ENCODE peak calls at places on chromosomes 13 and 19, in six cellular contexts. One of them, this sample, is unnamed.

GRCh38 chr13:109868583-109869311 is 82.4 kb upstream of the IRS2 start:
- DNase-seq in ACHN: peak; percentile 7
- DNase-seq in left colon: no peak
- DNase-seq in KBM-7: no peak
- DNase-seq in ascending aorta: no peak
- DNase-seq in activated naive CD8-positive, alpha-beta T cell treated with anti-CD3 and anti-CD28 coated beads for 36 hours: no peak
- DNase-seq in this sample: peak; percentile 54

GRCh38 chr13:44648392-44649117 is 72.4 kb upstream of the TSC22D1 start:
- DNase-seq in ascending aorta: no peak
- DNase-seq in activated naive CD8-positive, alpha-beta T cell treated with anti-CD3 and anti-CD28 coated beads for 36 hours: no peak
- DNase-seq in KBM-7: peak; percentile 16
- DNase-seq in left colon: no peak
- DNase-seq in ACHN: peak; percentile 17
- DNase-seq in this sample: no peak

GRCh38 chr19:13796301-13797057 is 1.2 kb downstream of the ZSWIM4 start:
- DNase-seq in left colon: peak; percentile 67
- DNase-seq in activated naive CD8-positive, alpha-beta T cell treated with anti-CD3 and anti-CD28 coated beads for 36 hours: no peak
- DNase-seq in KBM-7: no peak
- DNase-seq in ascending aorta: peak; percentile 59
- DNase-seq in ACHN: peak; percentile 93
- DNase-seq in this sample: peak; percentile 93

GRCh38 chr19:35740423-35741215 is 1.6 kb downstream of the IGFLR1 start:
- DNase-seq in KBM-7: peak; percentile 98
- DNase-seq in activated naive CD8-positive, alpha-beta T cell treated with anti-CD3 and anti-CD28 coated beads for 36 hours: peak; percentile 97
- DNase-seq in left colon: peak; percentile 99
- DNase-seq in ascending aorta: peak; percentile 94
- DNase-seq in ACHN: peak; percentile 96
- DNase-seq in this sample: peak; percentile 95

GRCh38 chr13:86960876-86961275 is 710.3 kb upstream of the SLITRK5 start:
- DNase-seq in left colon: no peak
- DNase-seq in activated naive CD8-positive, alpha-beta T cell treated with anti-CD3 and anti-CD28 coated beads for 36 hours: no peak
- DNase-seq in KBM-7: no peak
- DNase-seq in ascending aorta: no peak
- DNase-seq in ACHN: no peak
- DNase-seq in this sample: peak; percentile 52

GRCh38 chr19:45955905-45956608 is 17.6 kb downstream of the NOVA2 start:
- DNase-seq in KBM-7: no peak
- DNase-seq in left colon: no peak
- DNase-seq in activated naive CD8-positive, alpha-beta T cell treated with anti-CD3 and anti-CD28 coated beads for 36 hours: no peak
- DNase-seq in ascending aorta: no peak
- DNase-seq in ACHN: no peak
- DNase-seq in this sample: no peak

GRCh38 chr19:52689804-52690394 is 44.9 kb downstream of the ZNF611 start:
- DNase-seq in ascending aorta: no peak
- DNase-seq in activated naive CD8-positive, alpha-beta T cell treated with anti-CD3 and anti-CD28 coated beads for 36 hours: peak; percentile 41
- DNase-seq in left colon: peak; percentile 52
- DNase-seq in ACHN: no peak
- DNase-seq in KBM-7: no peak
- DNase-seq in this sample: no peak

GRCh38 chr13:31545616-31546015 is 193.7 kb upstream of the RXFP2 start:
- DNase-seq in left colon: no peak
- DNase-seq in KBM-7: no peak
- DNase-seq in ascending aorta: no peak
- DNase-seq in ACHN: no peak
- DNase-seq in activated naive CD8-positive, alpha-beta T cell treated with anti-CD3 and anti-CD28 coated beads for 36 hours: no peak
- DNase-seq in this sample: no peak

GRCh38 chr13:23584275-23584674 is 14.1 kb downstream of the TNFRSF19 start:
- DNase-seq in ascending aorta: no peak
- DNase-seq in activated naive CD8-positive, alpha-beta T cell treated with anti-CD3 and anti-CD28 coated beads for 36 hours: no peak
- DNase-seq in left colon: no peak
- DNase-seq in KBM-7: no peak
- DNase-seq in ACHN: no peak
- DNase-seq in this sample: no peak

GRCh38 chr13:77105051-77105450 is 78.1 kb upstream of the FBXL3 start:
- DNase-seq in activated naive CD8-positive, alpha-beta T cell treated with anti-CD3 and anti-CD28 coated beads for 36 hours: no peak
- DNase-seq in ACHN: no peak
- DNase-seq in left colon: no peak
- DNase-seq in ascending aorta: no peak
- DNase-seq in KBM-7: no peak
- DNase-seq in this sample: no peak

GRCh38 chr13:112580912-112581311 is 7.0 kb downstream of the TUBGCP3 start:
- DNase-seq in ACHN: no peak
- DNase-seq in left colon: no peak
- DNase-seq in KBM-7: no peak
- DNase-seq in ascending aorta: no peak
- DNase-seq in activated naive CD8-positive, alpha-beta T cell treated with anti-CD3 and anti-CD28 coated beads for 36 hours: no peak
- DNase-seq in this sample: no peak

GRCh38 chr13:59747529-59747928 is 416.2 kb downstream of the DIAPH3 start:
- DNase-seq in ascending aorta: no peak
- DNase-seq in ACHN: peak; percentile 2
- DNase-seq in KBM-7: no peak
- DNase-seq in left colon: no peak
- DNase-seq in activated naive CD8-positive, alpha-beta T cell treated with anti-CD3 and anti-CD28 coated beads for 36 hours: no peak
- DNase-seq in this sample: no peak

GRCh38 chr13:27371932-27372331 is 52.5 kb upstream of the GTF3A start:
- DNase-seq in KBM-7: no peak
- DNase-seq in ACHN: no peak
- DNase-seq in activated naive CD8-positive, alpha-beta T cell treated with anti-CD3 and anti-CD28 coated beads for 36 hours: no peak
- DNase-seq in left colon: no peak
- DNase-seq in ascending aorta: no peak
- DNase-seq in this sample: no peak

GRCh38 chr13:92821324-92821723 is 405.3 kb upstream of the GPC6 start:
- DNase-seq in activated naive CD8-positive, alpha-beta T cell treated with anti-CD3 and anti-CD28 coated beads for 36 hours: no peak
- DNase-seq in ascending aorta: no peak
- DNase-seq in KBM-7: no peak
- DNase-seq in ACHN: no peak
- DNase-seq in left colon: no peak
- DNase-seq in this sample: no peak

GRCh38 chr13:59743195-59743594 is 420.5 kb downstream of the DIAPH3 start:
- DNase-seq in ascending aorta: no peak
- DNase-seq in activated naive CD8-positive, alpha-beta T cell treated with anti-CD3 and anti-CD28 coated beads for 36 hours: no peak
- DNase-seq in ACHN: no peak
- DNase-seq in left colon: no peak
- DNase-seq in KBM-7: peak; percentile 28
- DNase-seq in this sample: peak; percentile 48

GRCh38 chr19:13115936-13116281 is 631 bp downstream of the TRMT1 start:
- DNase-seq in KBM-7: no peak
- DNase-seq in ACHN: no peak
- DNase-seq in left colon: no peak
- DNase-seq in activated naive CD8-positive, alpha-beta T cell treated with anti-CD3 and anti-CD28 coated beads for 36 hours: no peak
- DNase-seq in ascending aorta: no peak
- DNase-seq in this sample: no peak

GRCh38 chr13:72504026-72504925 is 223.2 kb downstream of the MZT1 start:
- DNase-seq in left colon: no peak
- DNase-seq in ascending aorta: no peak
- DNase-seq in ACHN: peak; percentile 0
- DNase-seq in activated naive CD8-positive, alpha-beta T cell treated with anti-CD3 and anti-CD28 coated beads for 36 hours: no peak
- DNase-seq in KBM-7: no peak
- DNase-seq in this sample: no peak

GRCh38 chr13:109989155-109989554 is 202.8 kb upstream of the IRS2 start:
- DNase-seq in left colon: no peak
- DNase-seq in KBM-7: no peak
- DNase-seq in activated naive CD8-positive, alpha-beta T cell treated with anti-CD3 and anti-CD28 coated beads for 36 hours: no peak
- DNase-seq in ACHN: peak; percentile 25
- DNase-seq in ascending aorta: no peak
- DNase-seq in this sample: peak; percentile 35

GRCh38 chr19:1217366-1217765 is 11.8 kb downstream of the STK11 start:
- DNase-seq in left colon: no peak
- DNase-seq in ascending aorta: no peak
- DNase-seq in ACHN: no peak
- DNase-seq in activated naive CD8-positive, alpha-beta T cell treated with anti-CD3 and anti-CD28 coated beads for 36 hours: no peak
- DNase-seq in KBM-7: no peak
- DNase-seq in this sample: no peak

This sample was measured in amniotic epithelial cell.